ENCODE peak calls at places on chromosomes 4 and X, in seven cellular contexts. F, N, U, L, S, V and B are unnamed samples.

GRCh38 chr4:122703868-122704267 is 28.6 kb upstream of the BBS12 start:
- DNase-seq in N (no peak), L (no peak), S (no peak), F (no peak), U (no peak), V (no peak), B (no peak)

GRCh38 chrX:10450229-10450958 is 170.0 kb downstream of the MID1 start:
- DNase-seq in S (peak; percentile 81), V (no peak), N (no peak), L (no peak), F (no peak), U (no peak), B (no peak)

GRCh38 chr4:128793859-128794667 is 15.4 kb upstream of the JADE1 start:
- DNase-seq in V (no peak), F (no peak), U (no peak), S (peak; percentile 45), L (no peak), N (peak; percentile 23), B (no peak)

GRCh38 chr4:17236686-17237085 is 275.2 kb downstream of the QDPR start:
- DNase-seq in S (peak; percentile 23), V (no peak), F (no peak), L (no peak), N (no peak), U (no peak), B (no peak)

GRCh38 chr4:152500308-152500707 is 35.6 kb downstream of the FBXW7 start:
- DNase-seq in F (no peak), U (no peak), N (no peak), L (no peak), S (no peak), V (no peak), B (no peak)

GRCh38 chr4:94412019-94413017 is 39.4 kb upstream of the PDLIM5 start:
- DNase-seq in L (no peak), V (no peak), F (peak; percentile 56), N (no peak), U (no peak), S (peak; percentile 94), B (no peak)

GRCh38 chr4:142036795-142037583 is 400.6 kb downstream of the IL15 start:
- DNase-seq in U (no peak), V (no peak), F (no peak), N (no peak), L (no peak), S (no peak), B (no peak)

GRCh38 chr4:26958925-26959653 is 98.4 kb downstream of the STIM2 start:
- DNase-seq in F (no peak), L (no peak), V (peak; percentile 12), S (no peak), N (no peak), U (no peak), B (no peak)

GRCh38 chr4:8247047-8247930 is 22.3 kb upstream of the HTRA3 start:
- DNase-seq in L (no peak), S (peak; percentile 35), V (no peak), U (no peak), N (peak; percentile 91), F (no peak), B (no peak)

GRCh38 chr4:186017801-186018200 is 51.2 kb upstream of the TLR3 start:
- DNase-seq in L (no peak), U (no peak), N (no peak), V (no peak), F (no peak), S (no peak), B (no peak)

GRCh38 chr4:102783006-102783405 is 22.2 kb upstream of the MANBA start:
- DNase-seq in U (no peak), N (no peak), L (no peak), S (no peak), F (no peak), V (no peak), B (no peak)

GRCh38 chr4:43693876-43694275 is 754.7 kb downstream of the KCTD8 start:
- DNase-seq in L (no peak), V (no peak), N (no peak), F (no peak), U (no peak), S (no peak), B (no peak)

GRCh38 chrX:130110379-130111219 is at the start of gene ELF4:
- DNase-seq in N (peak; percentile 56), F (peak; percentile 63), S (peak; percentile 59), L (peak; percentile 41), V (peak; percentile 66), U (no peak), B (peak; percentile 69)

GRCh38 chrX:101931104-101931493 is 728 bp downstream of the ZMAT1 start:
- DNase-seq in F (no peak), V (no peak), N (no peak), L (no peak), S (no peak), U (no peak), B (no peak)

GRCh38 chrX:45781901-45782553 is 581.4 kb upstream of the DIPK2B start:
- DNase-seq in F (peak; percentile 47), N (no peak), U (no peak), V (no peak), L (no peak), S (peak; percentile 72), B (no peak)

GRCh38 chr4:83282049-83282535 is 2.5 kb downstream of the COQ2 start:
- DNase-seq in S (peak; percentile 80), N (peak; percentile 18), F (peak; percentile 17), L (peak; percentile 23), V (peak; percentile 68), U (no peak), B (peak; percentile 32)

GRCh38 chr4:5824635-5825034 is 68.3 kb downstream of the CRMP1 start:
- DNase-seq in S (peak; percentile 65), V (peak; percentile 7), L (no peak), U (no peak), N (peak; percentile 47), F (peak; percentile 5), B (no peak)

GRCh38 chr4:18859468-18859867 is 837.9 kb upstream of the LCORL start:
- DNase-seq in L (no peak), U (no peak), V (no peak), N (no peak), F (no peak), S (no peak), B (no peak)

GRCh38 chr4:165355900-165356300 is 22.9 kb upstream of the CPE start:
- DNase-seq in S (no peak), F (no peak), V (peak; percentile 8), L (peak; percentile 8), U (no peak), N (no peak), B (no peak)